ENCODE peak calls at places on chromosomes 12 and 14, in five cellular contexts. Y is OCI-LY7, N is natural killer cell, K is foreskin keratinocyte, Q is NB4. E is an unnamed sample.

GRCh38 chr12:93221841-93222240 is 155.9 kb upstream of the NUDT4 start:
- DNase-seq in Y (no peak), N (no peak), K (no peak), Q (no peak), E (no peak)

GRCh38 chr14:90611936-90612335 is 204.3 kb downstream of the TTC7B start:
- DNase-seq in Y (no peak), N (no peak), K (no peak), Q (no peak), E (no peak)

GRCh38 chr12:67940780-67941243 is 48.4 kb upstream of the IFNG-AS1 start:
- DNase-seq in Y (no peak), N (no peak), K (no peak), Q (no peak), E (no peak)

GRCh38 chr14:104976198-104977007 is 1.8 kb downstream of the AHNAK2 start:
- DNase-seq in Y (peak), N (peak), K (no peak), Q (peak), E (peak)

GRCh38 chr12:49037947-49038237 is 19.3 kb upstream of the PRKAG1 start:
- DNase-seq in Y (no peak), N (no peak), K (no peak), Q (no peak), E (no peak)

GRCh38 chr12:114166360-114166759 is 200.2 kb upstream of the RBM19 start:
- DNase-seq in Y (peak), N (no peak), K (no peak), Q (peak), E (no peak)

GRCh38 chr14:75232597-75232996 is 46.0 kb upstream of the FOS start:
- DNase-seq in Y (peak), N (peak), K (no peak), Q (no peak), E (no peak)

GRCh38 chr12:118288174-118288573 is 84.5 kb downstream of the TAOK3 start:
- DNase-seq in Y (no peak), N (no peak), K (no peak), Q (peak), E (no peak)

GRCh38 chr12:3935078-3935477 is 61.9 kb upstream of the PARP11 start:
- DNase-seq in Y (no peak), N (no peak), K (no peak), Q (no peak), E (no peak)

GRCh38 chr12:108783446-108783845 is 52.1 kb upstream of the CORO1C start:
- DNase-seq in Y (no peak), N (no peak), K (no peak), Q (no peak), E (no peak)

GRCh38 chr12:129605666-129606065 is 298.2 kb downstream of the TMEM132D start:
- DNase-seq in Y (no peak), N (no peak), K (no peak), Q (no peak), E (no peak)

GRCh38 chr14:95529242-95529641 is 5.6 kb upstream of the GLRX5 start:
- DNase-seq in Y (no peak), N (no peak), K (no peak), Q (no peak), E (peak)

GRCh38 chr12:71475280-71475679 is 35.7 kb downstream of the LGR5 start:
- DNase-seq in Y (no peak), N (no peak), K (no peak), Q (no peak), E (no peak)

GRCh38 chr12:57232156-57232756 is 2.7 kb downstream of the SHMT2 start:
- DNase-seq in Y (no peak), N (no peak), K (no peak), Q (no peak), E (no peak)

GRCh38 chr12:70663838-70664237 is 26.6 kb upstream of the PTPRB start:
- DNase-seq in Y (no peak), N (no peak), K (no peak), Q (no peak), E (no peak)

GRCh38 chr12:24560192-24560591 is 388.7 kb downstream of the BCAT1 start:
- DNase-seq in Y (no peak), N (no peak), K (no peak), Q (no peak), E (no peak)

GRCh38 chr12:24560867-24561266 is 388.0 kb downstream of the BCAT1 start:
- DNase-seq in Y (no peak), N (no peak), K (no peak), Q (no peak), E (no peak)

GRCh38 chr12:24555730-24556129 is 393.2 kb downstream of the BCAT1 start:
- DNase-seq in Y (no peak), N (no peak), K (no peak), Q (no peak), E (no peak)

GRCh38 chr12:24554612-24555300 is 394.1 kb downstream of the BCAT1 start:
- DNase-seq in Y (no peak), N (no peak), K (no peak), Q (no peak), E (no peak)

GRCh38 chr12:24557738-24558137 is 391.2 kb downstream of the BCAT1 start:
- DNase-seq in Y (no peak), N (no peak), K (no peak), Q (no peak), E (no peak)
- TF ChIP-seq CTCF in Y (no peak), N (no peak), K (no peak), Q (no peak), E (no peak)

GRCh38 chr12:74370608-74371216 is 166.9 kb upstream of the ATXN7L3B start:
- DNase-seq in Y (no peak), N (no peak), K (no peak), Q (no peak), E (no peak)

GRCh38 chr12:74365178-74365964 is 172.3 kb upstream of the ATXN7L3B start:
- DNase-seq in Y (peak), N (no peak), K (peak), Q (peak), E (no peak)
- TF ChIP-seq CTCF in Y (peak), N (no peak), K (peak), Q (peak), E (no peak)

GRCh38 chr14:52791204-52792096 is at the start of gene GNPNAT1:
- DNase-seq in Y (peak), N (peak), K (peak), Q (peak), E (peak)
- TF ChIP-seq CTCF in Y (no peak), N (no peak), K (no peak), Q (no peak), E (no peak)

GRCh38 chr12:122836027-122836921 is 1.0 kb downstream of the HIP1R start:
- DNase-seq in Y (peak), N (peak), K (no peak), Q (peak), E (peak)

GRCh38 chr12:122834921-122835692 is at the start of gene HIP1R:
- DNase-seq in Y (peak), N (peak), K (no peak), Q (peak), E (peak)

GRCh38 chr12:122835693-122836026 is 403 bp downstream of the HIP1R start:
- DNase-seq in Y (peak), N (no peak), K (no peak), Q (peak), E (no peak)

GRCh38 chr12:122837306-122838265 is 2.3 kb downstream of the HIP1R start:
- DNase-seq in Y (peak), N (no peak), K (no peak), Q (no peak), E (no peak)

DNA sequence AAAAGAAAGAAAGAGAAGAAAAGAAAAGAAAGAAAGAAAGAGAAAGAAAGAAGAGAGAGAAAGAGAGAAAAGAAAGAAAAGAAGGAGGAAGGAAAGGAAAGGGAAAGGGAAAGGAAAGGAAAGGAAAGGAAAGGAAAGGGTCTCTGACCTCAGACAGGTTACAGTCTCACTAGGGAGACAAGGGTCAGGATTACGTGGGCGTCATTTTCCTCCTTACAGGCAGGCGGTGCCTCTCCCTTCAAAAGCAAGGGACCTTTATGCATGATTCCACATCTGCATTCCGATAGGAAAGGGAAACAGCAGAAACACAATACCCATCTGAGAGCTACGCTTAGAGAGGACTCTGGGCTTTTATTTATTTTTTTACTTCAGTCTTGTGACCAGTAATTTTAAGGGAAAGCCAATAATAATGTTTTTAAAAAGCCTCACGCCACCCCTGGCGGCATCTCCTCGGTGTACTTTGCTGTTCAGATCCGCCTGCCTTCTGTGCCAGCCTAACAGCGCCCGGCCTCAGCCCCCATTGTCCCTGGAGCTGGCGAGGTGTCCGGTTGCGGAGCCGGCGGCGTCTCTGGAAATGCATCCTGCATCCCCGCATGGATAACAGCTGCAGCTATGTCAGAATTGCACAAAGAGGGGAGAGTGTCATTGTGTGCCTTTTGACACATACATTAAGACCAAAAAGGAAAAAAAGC is 882 bp upstream of the HIP1R start:
- DNase-seq in Y (no peak), N (no peak), K (no peak), Q (peak), E (peak)
- TF ChIP-seq CTCF in Y (peak), N (no peak), K (peak), Q (no peak), E (no peak)

GRCh38 chr12:6494351-6494743 is 445 bp downstream of the NCAPD2 start:
- DNase-seq in Y (no peak), N (no peak), K (peak), Q (no peak), E (no peak)
- TF ChIP-seq CTCF in Y (peak), N (no peak), K (peak), Q (no peak), E (no peak)